ENCODE peak calls at places on chromosomes 7 and 10, in five cellular contexts. M is AG10803, A is fibroblast of villous mesenchyme, N is GM06990, Z is tibial artery. W is an unnamed sample.

GRCh38 chr7:2614646-2615330 is 17.0 kb upstream of the TTYH3 start:
- DNase-seq in M (peak), A (no peak), N (no peak), Z (no peak), W (no peak)

GRCh38 chr10:77833792-77834191 is 92.8 kb downstream of the DLG5 start:
- DNase-seq in M (no peak), A (no peak), N (no peak), Z (no peak), W (no peak)

GRCh38 chr7:7972128-7972527 is 3.5 kb downstream of the GLCCI1 start:
- DNase-seq in M (no peak), A (no peak), N (no peak), Z (no peak), W (no peak)

GRCh38 chr10:92640110-92640509 is 47.2 kb downstream of the KIF11 start:
- DNase-seq in M (peak), A (peak), N (no peak), Z (no peak), W (no peak)

GRCh38 chr7:49635800-49636199 is 137.6 kb upstream of the VWC2 start:
- DNase-seq in M (no peak), A (no peak), N (no peak), Z (no peak), W (no peak)

GRCh38 chr10:95401704-95402469 is 111.1 kb upstream of the PDLIM1 start:
- DNase-seq in M (no peak), A (no peak), N (no peak), Z (no peak), W (no peak)

GRCh38 chr7:55131421-55131929 is 112.7 kb downstream of the EGFR start:
- DNase-seq in M (no peak), A (peak), N (no peak), Z (no peak), W (no peak)

GRCh38 chr10:42454313-42454712 is 184.1 kb downstream of the ZNF33B start:
- DNase-seq in M (no peak), A (no peak), N (no peak), Z (no peak), W (no peak)

GRCh38 chr10:15208221-15208620 is 39.7 kb upstream of the NMT2 start:
- DNase-seq in M (no peak), A (no peak), N (no peak), Z (no peak), W (no peak)

GRCh38 chr7:2507208-2507916 is 12.2 kb upstream of the LFNG start:
- DNase-seq in M (no peak), A (no peak), N (no peak), Z (no peak), W (no peak)

GRCh38 chr10:130045801-130046321 is 64.8 kb downstream of the C10orf143 start:
- DNase-seq in M (no peak), A (no peak), N (no peak), Z (peak), W (no peak)

GRCh38 chr7:82317257-82317721 is 126.3 kb downstream of the CACNA2D1 start:
- DNase-seq in M (no peak), A (no peak), N (no peak), Z (no peak), W (no peak)

GRCh38 chr7:152103066-152103465 is 77.6 kb downstream of the GALNT11 start:
- DNase-seq in M (no peak), A (no peak), N (no peak), Z (no peak), W (no peak)

GRCh38 chr7:537911-538634 is 18.4 kb upstream of the PDGFA start:
- DNase-seq in M (peak), A (peak), N (no peak), Z (peak), W (peak)

GRCh38 chr7:132065193-132065972 is 509.0 kb upstream of the PODXL start:
- DNase-seq in M (peak), A (peak), N (no peak), Z (peak), W (peak)

GRCh38 chr10:119377431-119377830 is 165.1 kb downstream of the RGS10 start:
- DNase-seq in M (no peak), A (no peak), N (no peak), Z (no peak), W (no peak)

GRCh38 chr10:113445736-113446135 is 107.1 kb upstream of the HABP2 start:
- DNase-seq in M (no peak), A (no peak), N (no peak), Z (no peak), W (no peak)

GRCh38 chr7:116511552-116512523 is 12.3 kb downstream of the CAV2 start:
- DNase-seq in M (peak), A (peak), N (peak), Z (no peak), W (no peak)

GRCh38 chr10:100186813-100187212 is 984 bp upstream of the ERLIN1 start:
- DNase-seq in M (no peak), A (peak), N (peak), Z (no peak), W (no peak)

GRCh38 chr7:156237614-156238013 is 403.0 kb upstream of the RNF32 start:
- DNase-seq in M (no peak), A (no peak), N (no peak), Z (no peak), W (peak)

GRCh38 chr10:88299787-88300186 is 283.3 kb downstream of the RNLS start:
- DNase-seq in M (no peak), A (no peak), N (no peak), Z (no peak), W (no peak)

GRCh38 chr7:33981221-33981620 is 75.9 kb downstream of the BMPER start:
- DNase-seq in M (peak), A (peak), N (no peak), Z (no peak), W (no peak)

GRCh38 chr7:46229409-46229808 is 308.3 kb upstream of the IGFBP3 start:
- DNase-seq in M (peak), A (peak), N (no peak), Z (no peak), W (no peak)

GRCh38 chr10:88592425-88592824 is 5.9 kb downstream of the LIPJ start:
- DNase-seq in M (no peak), A (no peak), N (no peak), Z (no peak), W (no peak)

GRCh38 chr10:52216852-52217251 is 97.2 kb upstream of the DKK1 start:
- DNase-seq in M (peak), A (peak), N (peak), Z (no peak), W (no peak)

GRCh38 chr7:5567810-5568209 is 144.2 kb upstream of the TNRC18 start:
- DNase-seq in M (no peak), A (peak), N (no peak), Z (no peak), W (no peak)

GRCh38 chr10:60681103-60681502 is 97.2 kb upstream of the CDK1 start:
- DNase-seq in M (no peak), A (no peak), N (no peak), Z (no peak), W (no peak)

GRCh38 chr7:68770649-68771048 is 827.6 kb upstream of the AUTS2 start:
- DNase-seq in M (no peak), A (no peak), N (no peak), Z (no peak), W (no peak)

GRCh38 chr10:113612154-113612553 is 51.7 kb downstream of the NRAP start:
- DNase-seq in M (no peak), A (no peak), N (no peak), Z (no peak), W (no peak)

GRCh38 chr7:130961128-130961601 is 227.2 kb upstream of the KLF14 start:
- DNase-seq in M (peak), A (peak), N (peak), Z (no peak), W (no peak)

GRCh38 chr7:150784954-150785353 is 15.2 kb downstream of the TMEM176B start:
- DNase-seq in M (no peak), A (no peak), N (no peak), Z (no peak), W (peak)

GRCh38 chr10:49398000-49398861 is 2.3 kb upstream of the DRGX start:
- DNase-seq in M (peak), A (peak), N (peak), Z (no peak), W (peak)

GRCh38 chr7:136874393-136875032 is 6.1 kb downstream of the CHRM2 start:
- DNase-seq in M (peak), A (no peak), N (no peak), Z (no peak), W (no peak)

GRCh38 chr7:24821045-24821853 is 64.0 kb upstream of the GSDME start:
- DNase-seq in M (peak), A (peak), N (peak), Z (no peak), W (peak)

GRCh38 chr10:68901106-68901927 is at the start of gene DDX50:
- DNase-seq in M (peak), A (peak), N (peak), Z (peak), W (peak)
- TF ChIP-seq CTCF in M (no peak), A (no peak), N (no peak), Z (peak), W (no peak)

DNA sequence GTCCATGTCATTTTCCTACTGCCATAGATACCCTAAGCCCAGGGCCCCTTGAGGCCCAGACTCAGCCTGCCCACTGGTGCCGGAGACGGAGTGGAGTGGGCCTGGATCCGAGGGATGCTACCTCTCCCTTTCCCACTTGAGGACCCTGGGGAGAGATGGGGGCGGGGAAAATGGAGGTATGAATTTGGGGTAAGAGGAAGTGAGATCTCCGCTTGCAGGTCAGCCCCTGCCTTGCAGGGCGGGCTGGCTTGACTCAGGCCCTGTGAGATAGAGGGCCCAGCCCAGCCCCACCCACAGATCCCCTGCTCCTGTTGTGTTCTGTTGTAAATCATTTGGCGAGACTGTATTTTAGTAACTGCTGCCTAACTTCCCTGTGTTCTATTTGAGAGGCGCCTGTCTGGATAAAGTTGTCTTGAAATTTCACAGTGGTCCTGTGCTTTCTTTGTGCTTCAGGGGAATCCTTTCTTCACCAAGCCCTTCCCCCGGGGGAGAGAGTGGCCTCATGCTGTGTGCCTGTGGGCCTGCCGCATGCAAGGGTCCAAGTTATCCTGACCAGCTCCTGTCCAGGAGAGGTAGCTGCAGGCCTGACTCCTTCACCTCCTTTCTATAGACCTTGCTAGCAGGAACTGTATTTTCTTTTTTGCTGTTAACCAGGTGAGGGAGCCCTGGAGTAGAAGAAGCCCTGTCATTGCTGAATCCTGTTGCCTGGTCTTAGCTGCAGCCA is 13.3 kb downstream of the YKT6 start:
- DNase-seq in M (peak), A (peak), N (no peak), Z (peak), W (no peak)
- TF ChIP-seq CTCF in M (peak), A (peak), N (peak), Z (no peak), W (no peak)

DNA sequence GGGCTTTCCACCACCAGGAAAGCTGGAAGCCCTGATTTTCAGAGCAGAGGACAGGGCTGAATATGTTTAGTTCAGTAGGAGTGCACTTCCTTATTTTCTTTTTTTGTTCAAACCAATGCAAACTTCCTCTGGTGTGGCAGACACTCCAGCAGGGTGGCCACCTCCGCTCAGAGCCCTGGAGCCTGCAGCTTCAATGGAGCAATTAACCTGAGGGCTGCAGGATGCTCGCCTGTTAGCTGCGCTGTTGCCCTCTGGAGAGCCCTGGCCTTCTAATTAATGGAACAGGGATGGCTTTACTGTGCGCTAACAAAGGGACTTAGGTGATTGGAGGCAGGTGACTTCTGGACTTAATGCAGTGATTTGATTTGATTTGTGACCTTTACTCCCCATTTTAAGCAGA is 122.8 kb upstream of the CTBP2 start:
- DNase-seq in M (no peak), A (no peak), N (no peak), Z (no peak), W (no peak)
- TF ChIP-seq CTCF in M (no peak), A (no peak), N (no peak), Z (no peak), W (no peak)

GRCh38 chr7:139317954-139318505 is 23.1 kb upstream of the FMC1 start:
- DNase-seq in M (no peak), A (no peak), N (no peak), Z (no peak), W (no peak)

DNA sequence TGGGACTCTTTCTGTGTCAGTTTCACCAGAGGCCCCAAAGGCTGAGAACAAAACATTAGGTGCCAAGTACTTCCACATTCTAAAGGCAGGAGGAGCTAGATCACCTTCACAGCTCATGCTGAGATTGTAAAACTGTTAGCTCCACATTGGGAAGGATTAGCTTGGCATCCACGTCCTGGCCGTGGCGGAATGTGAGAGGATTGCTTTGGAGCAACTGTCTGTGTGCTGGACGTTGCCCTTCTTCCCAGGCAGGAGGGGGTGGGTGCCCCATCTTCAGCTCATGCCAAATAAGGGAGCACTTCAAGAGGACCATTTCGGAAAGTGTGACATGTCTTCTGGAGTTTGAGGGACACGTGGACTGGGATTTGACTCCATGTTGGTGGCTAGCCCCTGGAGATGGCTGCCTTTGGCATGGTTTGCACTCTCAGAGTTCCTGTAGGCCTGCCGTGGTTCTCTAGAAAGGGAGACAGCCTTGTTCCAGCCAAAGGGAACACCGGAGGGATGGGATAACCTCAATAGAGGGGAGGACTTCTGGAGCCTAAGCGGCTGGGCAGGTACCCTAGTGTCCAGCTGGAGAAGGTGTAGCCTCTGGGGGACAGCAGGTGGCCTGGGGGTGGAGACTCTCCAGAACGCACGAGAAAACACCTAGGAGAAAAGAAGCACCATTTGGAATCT is 19.9 kb upstream of the FMC1 start:
- DNase-seq in M (peak), A (peak), N (peak), Z (no peak), W (no peak)
- TF ChIP-seq CTCF in M (peak), A (peak), N (peak), Z (no peak), W (no peak)

GRCh38 chr7:80098795-80099194 is 35.8 kb upstream of the GNAI1 start:
- DNase-seq in M (no peak), A (no peak), N (no peak), Z (no peak), W (no peak)
- TF ChIP-seq CTCF in M (peak), A (peak), N (no peak), Z (no peak), W (no peak)